ENCODE peak calls at places on chromosomes 3 and 15, in five cellular contexts. One of them, this sample, is unnamed.

GRCh38 chr3:151726016-151726415 is 7.7 kb upstream of the AADACL2 start:
- DNase-seq in IMR-90: no peak
- DNase-seq in esophagus squamous epithelium: no peak
- DNase-seq in breast epithelium: no peak
- DNase-seq in ovary: no peak
- DNase-seq in this sample: no peak

GRCh38 chr3:49721861-49722781 is 1.6 kb downstream of the GMPPB start:
- DNase-seq in breast epithelium: peak
- DNase-seq in esophagus squamous epithelium: no peak
- DNase-seq in IMR-90: no peak
- DNase-seq in ovary: peak
- DNase-seq in this sample: peak

GRCh38 chr3:173865900-173866498 is 468.5 kb downstream of the NLGN1 start:
- DNase-seq in IMR-90: no peak
- DNase-seq in esophagus squamous epithelium: no peak
- DNase-seq in ovary: no peak
- DNase-seq in breast epithelium: no peak
- DNase-seq in this sample: no peak

GRCh38 chr3:149120051-149120972 is 9.1 kb upstream of the HPS3 start:
- DNase-seq in IMR-90: peak
- DNase-seq in esophagus squamous epithelium: no peak
- DNase-seq in ovary: no peak
- DNase-seq in breast epithelium: no peak
- DNase-seq in this sample: no peak

GRCh38 chr15:34603095-34603494 is 19.6 kb upstream of the GOLGA8B start:
- DNase-seq in ovary: no peak
- DNase-seq in breast epithelium: no peak
- DNase-seq in esophagus squamous epithelium: no peak
- DNase-seq in IMR-90: peak
- DNase-seq in this sample: no peak

GRCh38 chr15:100777821-100778220 is 101.8 kb upstream of the ALDH1A3 start:
- DNase-seq in ovary: no peak
- DNase-seq in breast epithelium: no peak
- DNase-seq in IMR-90: no peak
- DNase-seq in esophagus squamous epithelium: no peak
- DNase-seq in this sample: no peak

GRCh38 chr3:142660379-142660778 is 63.5 kb upstream of the TRPC1 start:
- DNase-seq in IMR-90: no peak
- DNase-seq in ovary: no peak
- DNase-seq in esophagus squamous epithelium: no peak
- DNase-seq in breast epithelium: no peak
- DNase-seq in this sample: no peak

GRCh38 chr3:169389211-169389924 is 274.1 kb downstream of the MECOM start:
- DNase-seq in ovary: no peak
- DNase-seq in breast epithelium: no peak
- DNase-seq in esophagus squamous epithelium: no peak
- DNase-seq in IMR-90: no peak
- DNase-seq in this sample: no peak

GRCh38 chr15:87145686-87146085 is 1066.0 kb downstream of the AGBL1 start:
- DNase-seq in esophagus squamous epithelium: no peak
- DNase-seq in breast epithelium: no peak
- DNase-seq in ovary: no peak
- DNase-seq in IMR-90: no peak
- DNase-seq in this sample: no peak

GRCh38 chr3:52479876-52480575 is 15.1 kb upstream of the STAB1 start:
- DNase-seq in ovary: no peak
- DNase-seq in esophagus squamous epithelium: no peak
- DNase-seq in IMR-90: no peak
- DNase-seq in breast epithelium: no peak
- DNase-seq in this sample: no peak

GRCh38 chr3:107989651-107990050 is 101.2 kb downstream of the CD47 start:
- DNase-seq in esophagus squamous epithelium: no peak
- DNase-seq in IMR-90: no peak
- DNase-seq in breast epithelium: no peak
- DNase-seq in ovary: no peak
- DNase-seq in this sample: no peak

GRCh38 chr3:184361532-184361931 is at the start of the genes CLCN2 and POLR2H:
- DNase-seq in ovary: peak
- DNase-seq in breast epithelium: no peak
- DNase-seq in esophagus squamous epithelium: no peak
- DNase-seq in IMR-90: peak
- DNase-seq in this sample: no peak

GRCh38 chr3:184361932-184362667 is 590 bp downstream of the POLR2H start:
- DNase-seq in ovary: peak
- DNase-seq in IMR-90: peak
- DNase-seq in esophagus squamous epithelium: peak
- DNase-seq in breast epithelium: no peak
- DNase-seq in this sample: peak

GRCh38 chr3:184360070-184360833 is 1.2 kb downstream of the CLCN2 start:
- DNase-seq in esophagus squamous epithelium: no peak
- DNase-seq in breast epithelium: no peak
- DNase-seq in IMR-90: no peak
- DNase-seq in ovary: peak
- DNase-seq in this sample: no peak

GRCh38 chr3:184360834-184361531 is 422 bp downstream of the CLCN2 start:
- DNase-seq in esophagus squamous epithelium: no peak
- DNase-seq in breast epithelium: no peak
- DNase-seq in ovary: no peak
- DNase-seq in IMR-90: no peak
- DNase-seq in this sample: no peak

GRCh38 chr3:184362668-184363540 is 1.4 kb downstream of the POLR2H start:
- DNase-seq in ovary: peak
- DNase-seq in esophagus squamous epithelium: peak
- DNase-seq in breast epithelium: peak
- DNase-seq in IMR-90: peak
- DNase-seq in this sample: peak
- TF ChIP-seq POLR2A in ovary: peak
- TF ChIP-seq POLR2A in esophagus squamous epithelium: peak
- TF ChIP-seq POLR2A in breast epithelium: peak
- TF ChIP-seq POLR2A in IMR-90: peak
- TF ChIP-seq POLR2A in this sample: no peak

GRCh38 chr15:70427120-70427519 is 329.4 kb upstream of the TLE3 start:
- DNase-seq in ovary: no peak
- DNase-seq in IMR-90: no peak
- DNase-seq in esophagus squamous epithelium: no peak
- DNase-seq in breast epithelium: peak
- DNase-seq in this sample: no peak
- TF ChIP-seq POLR2A in ovary: no peak
- TF ChIP-seq POLR2A in IMR-90: no peak
- TF ChIP-seq POLR2A in esophagus squamous epithelium: no peak
- TF ChIP-seq POLR2A in breast epithelium: no peak
- TF ChIP-seq POLR2A in this sample: no peak

GRCh38 chr3:125990253-125990970 is 21.4 kb downstream of the ROPN1B start:
- DNase-seq in ovary: peak
- DNase-seq in breast epithelium: peak
- DNase-seq in IMR-90: peak
- DNase-seq in esophagus squamous epithelium: peak
- DNase-seq in this sample: peak
- TF ChIP-seq POLR2A in ovary: peak
- TF ChIP-seq POLR2A in breast epithelium: peak
- TF ChIP-seq POLR2A in IMR-90: no peak
- TF ChIP-seq POLR2A in esophagus squamous epithelium: peak
- TF ChIP-seq POLR2A in this sample: no peak

GRCh38 chr3:136196401-136197158 is 445 bp upstream of the MSL2 start:
- DNase-seq in breast epithelium: peak
- DNase-seq in esophagus squamous epithelium: peak
- DNase-seq in IMR-90: peak
- DNase-seq in ovary: peak
- DNase-seq in this sample: peak
- TF ChIP-seq POLR2A in breast epithelium: peak
- TF ChIP-seq POLR2A in esophagus squamous epithelium: peak
- TF ChIP-seq POLR2A in IMR-90: peak
- TF ChIP-seq POLR2A in ovary: peak
- TF ChIP-seq POLR2A in this sample: no peak

GRCh38 chr15:31325976-31326728 is 483 bp upstream of the KLF13 start:
- DNase-seq in esophagus squamous epithelium: peak
- DNase-seq in ovary: peak
- DNase-seq in IMR-90: peak
- DNase-seq in breast epithelium: peak
- DNase-seq in this sample: peak
- TF ChIP-seq POLR2A in esophagus squamous epithelium: peak
- TF ChIP-seq POLR2A in ovary: peak
- TF ChIP-seq POLR2A in IMR-90: peak
- TF ChIP-seq POLR2A in breast epithelium: peak
- TF ChIP-seq POLR2A in this sample: peak

GRCh38 chr15:67093146-67093874 is 27.9 kb downstream of the SMAD3 start:
- DNase-seq in breast epithelium: no peak
- DNase-seq in IMR-90: no peak
- DNase-seq in esophagus squamous epithelium: peak
- DNase-seq in ovary: no peak
- DNase-seq in this sample: peak
- TF ChIP-seq POLR2A in breast epithelium: no peak
- TF ChIP-seq POLR2A in IMR-90: no peak
- TF ChIP-seq POLR2A in esophagus squamous epithelium: no peak
- TF ChIP-seq POLR2A in ovary: no peak
- TF ChIP-seq POLR2A in this sample: no peak